ENCODE peak calls at places on chromosomes 3 and 15, in eight cellular contexts. D, P, V, A, O, R, I and C are unnamed samples.

GRCh38 chr3:38131621-38132369 is 5.1 kb downstream of the ACAA1 start:
- DNase-seq in D (peak; percentile 56), P (no peak), V (no peak), A (peak; percentile 12), O (peak; percentile 47), R (peak; percentile 63), I (peak; percentile 92), C (no peak)

GRCh38 chr15:67777071-67777470 is 48.2 kb upstream of the SKOR1 start:
- DNase-seq in D (no peak), P (no peak), V (no peak), A (no peak), O (no peak), R (no peak), I (no peak), C (no peak)

GRCh38 chr15:65054333-65055200 is 9.4 kb downstream of the SLC51B start:
- DNase-seq in D (peak; percentile 79), P (peak; percentile 65), V (peak; percentile 79), A (peak; percentile 75), O (peak; percentile 88), R (peak; percentile 84), I (peak; percentile 94), C (peak; percentile 87)

GRCh38 chr3:24389108-24390090 is 105.3 kb downstream of the THRB start:
- DNase-seq in D (no peak), P (peak; percentile 36), V (no peak), A (no peak), O (no peak), R (no peak), I (no peak), C (no peak)

GRCh38 chr3:39383913-39384664 is 919 bp downstream of the SLC25A38 start:
- DNase-seq in D (peak; percentile 96), P (peak; percentile 96), V (peak; percentile 96), A (peak; percentile 94), O (peak; percentile 94), R (peak; percentile 99), I (peak; percentile 99), C (peak; percentile 98)

GRCh38 chr3:190131329-190131728 is 10.6 kb upstream of the P3H2 start:
- DNase-seq in D (peak; percentile 81), P (peak; percentile 82), V (no peak), A (no peak), O (no peak), R (no peak), I (no peak), C (no peak)

GRCh38 chr15:36653851-36654250 is 74.4 kb downstream of the CDIN1 start:
- DNase-seq in D (no peak), P (no peak), V (no peak), A (no peak), O (no peak), R (no peak), I (no peak), C (no peak)

GRCh38 chr3:31105438-31106077 is 211.1 kb upstream of the GADL1 start:
- DNase-seq in D (peak; percentile 87), P (peak; percentile 94), V (no peak), A (no peak), O (no peak), R (no peak), I (no peak), C (no peak)

GRCh38 chr3:116920836-116921596 is 211.4 kb downstream of the TUSC7 start:
- DNase-seq in D (no peak), P (peak; percentile 58), V (no peak), A (no peak), O (no peak), R (no peak), I (no peak), C (no peak)

GRCh38 chr3:27533718-27534578 is 49.8 kb upstream of the SLC4A7 start:
- DNase-seq in D (peak; percentile 94), P (peak; percentile 99), V (peak; percentile 20), A (peak; percentile 64), O (no peak), R (no peak), I (peak; percentile 94), C (no peak)

GRCh38 chr3:33447958-33448357 is 7.8 kb upstream of the UBP1 start:
- DNase-seq in D (no peak), P (no peak), V (no peak), A (no peak), O (no peak), R (no peak), I (peak; percentile 58), C (no peak)

GRCh38 chr3:96958856-96959255 is 144.5 kb downstream of the EPHA6 start:
- DNase-seq in D (no peak), P (no peak), V (no peak), A (no peak), O (no peak), R (no peak), I (no peak), C (no peak)

GRCh38 chr15:78712797-78713515 is 71.9 kb upstream of the CHRNB4 start:
- DNase-seq in D (no peak), P (no peak), V (no peak), A (no peak), O (no peak), R (no peak), I (no peak), C (no peak)

GRCh38 chr15:65232520-65232919 is 21.2 kb upstream of the CILP start:
- DNase-seq in D (no peak), P (no peak), V (no peak), A (no peak), O (no peak), R (no peak), I (no peak), C (no peak)

GRCh38 chr3:140521751-140522445 is 156.0 kb upstream of the TRIM42 start:
- DNase-seq in D (no peak), P (no peak), V (no peak), A (no peak), O (no peak), R (no peak), I (peak; percentile 91), C (no peak)

GRCh38 chr15:96687388-96688107 is 357.0 kb downstream of the NR2F2 start:
- DNase-seq in D (no peak), P (no peak), V (no peak), A (no peak), O (no peak), R (no peak), I (no peak), C (no peak)

GRCh38 chr3:170634663-170635096 is 48.8 kb upstream of the SLC7A14 start:
- DNase-seq in D (no peak), P (no peak), V (no peak), A (no peak), O (no peak), R (no peak), I (no peak), C (no peak)
- H3K4me3 ChIP-seq in D (no peak overlapping the region), P (no peak overlapping the region), V (no peak overlapping the region), A (no peak overlapping the region), O (no peak overlapping the region), R (no peak overlapping the region), I (no peak overlapping the region), C (no peak overlapping the region)

DNA sequence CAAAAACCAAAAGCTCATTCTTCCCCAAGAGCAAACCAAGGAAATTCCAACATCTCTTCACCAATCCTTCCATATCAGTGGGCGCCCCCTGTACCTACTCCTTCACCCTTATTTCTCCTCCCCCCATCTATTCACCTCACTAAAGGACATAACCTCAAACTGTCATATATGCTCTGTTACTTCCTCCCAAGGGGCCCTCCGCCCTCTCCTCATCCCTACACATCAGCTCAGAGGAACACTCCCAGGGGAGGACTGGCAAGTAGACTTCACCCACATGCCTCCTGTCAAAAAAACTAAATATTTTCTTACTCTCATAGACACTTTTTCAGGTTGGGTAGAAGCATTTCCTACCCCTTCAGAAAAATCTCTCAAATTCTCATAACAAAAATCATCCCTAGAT is 2.4 kb upstream of the AADAC start:
- DNase-seq in D (no peak), P (no peak), V (no peak), A (no peak), O (no peak), R (no peak), I (no peak), C (no peak)
- H3K4me1 ChIP-seq in D (no peaks in the 10 kb centered on the region), P (peaks cover 14% of the 10 kb centered on the region), V (no peaks in the 10 kb centered on the region), A (no peaks in the 10 kb centered on the region), O (no peaks in the 10 kb centered on the region), R (no peaks in the 10 kb centered on the region), I (no peaks in the 10 kb centered on the region), C (no peaks in the 10 kb centered on the region)

DNA sequence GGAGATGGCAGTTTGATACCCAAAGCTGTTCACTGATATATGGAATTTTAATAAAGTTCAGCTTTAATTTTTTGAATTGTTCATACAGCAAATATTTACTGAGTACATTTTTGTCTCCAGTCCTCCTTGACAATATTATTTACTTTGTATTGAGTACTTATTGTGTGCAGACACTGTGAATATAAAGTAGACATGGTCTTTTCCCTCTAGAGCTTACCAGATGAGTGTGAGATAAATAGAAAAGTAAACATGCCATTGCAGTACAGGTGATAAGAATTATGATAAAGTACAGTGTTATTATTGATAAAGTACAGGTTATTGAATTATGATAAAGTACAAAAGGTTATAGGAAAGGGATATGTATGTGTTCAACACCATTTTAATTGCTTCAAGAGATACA is 2.1 kb downstream of the UBA5 start:
- DNase-seq in D (no peak), P (peak; percentile 26), V (no peak), A (no peak), O (no peak), R (no peak), I (no peak), C (no peak)
- H3K4me3 ChIP-seq in D (no peak overlapping the region), P (peak overlapping the region; percentile 93), V (no peak overlapping the region), A (no peak overlapping the region), O (peak overlapping the region; percentile 97), R (no peak overlapping the region), I (peak overlapping the region; percentile 97), C (peak overlapping the region; percentile 91)

GRCh38 chr15:73755481-73755880 is 2.3 kb upstream of the INSYN1 start:
- DNase-seq in D (no peak), P (no peak), V (no peak), A (no peak), O (peak; percentile 77), R (no peak), I (no peak), C (no peak)

GRCh38 chr15:73754461-73754860 is 1.3 kb upstream of the INSYN1 start:
- DNase-seq in D (no peak), P (no peak), V (no peak), A (no peak), O (no peak), R (peak; percentile 32), I (no peak), C (no peak)

GRCh38 chr15:73756947-73757513 is 3.9 kb upstream of the INSYN1 start:
- DNase-seq in D (no peak), P (no peak), V (no peak), A (no peak), O (no peak), R (no peak), I (no peak), C (no peak)

GRCh38 chr15:73756390-73756789 is 3.2 kb upstream of the INSYN1 start:
- DNase-seq in D (no peak), P (no peak), V (no peak), A (no peak), O (no peak), R (no peak), I (no peak), C (no peak)

GRCh38 chr15:73755946-73756345 is 2.8 kb upstream of the INSYN1 start:
- DNase-seq in D (no peak), P (no peak), V (no peak), A (no peak), O (no peak), R (no peak), I (no peak), C (no peak)
- H3K4me1 ChIP-seq in D (no peaks in the 10 kb centered on the region), P (no peaks in the 10 kb centered on the region), V (peaks cover 3% of the 10 kb centered on the region), A (no peaks in the 10 kb centered on the region), O (peaks cover 6% of the 10 kb centered on the region), R (peaks cover 4% of the 10 kb centered on the region), I (no peaks in the 10 kb centered on the region), C (peaks cover 4% of the 10 kb centered on the region)